ENCODE peak calls at places on chromosomes 12 and 14, in five cellular contexts. C is NT2/D1; A is CD8-positive, alpha-beta memory T cell; X is Panc1; K is mammary epithelial cell. P is an unnamed sample. For H3K36me3, H3K27me3 and H3K4me1, the result is how much of the 10 kb centered on the place peaks cover.

GRCh38 chr12:85004199-85004598 is 31.9 kb downstream of the TSPAN19 start:
- DNase-seq in C (no peak), A (no peak), X (no peak), K (no peak), P (no peak)

GRCh38 chr14:104135121-104135903 is 3.1 kb upstream of the KIF26A start:
- DNase-seq in C (peak), A (no peak), X (no peak), K (no peak), P (no peak)

GRCh38 chr14:50423529-50423928 is 26.8 kb upstream of the CDKL1 start:
- DNase-seq in C (no peak), A (no peak), X (no peak), K (no peak), P (no peak)

GRCh38 chr14:20278414-20278813 is 27.3 kb downstream of the TTC5 start:
- DNase-seq in C (no peak), A (no peak), X (no peak), K (peak), P (peak)

GRCh38 chr14:77212933-77213656 is 31.5 kb downstream of the TMEM63C start:
- DNase-seq in C (peak), A (no peak), X (peak), K (peak), P (no peak)

GRCh38 chr12:108939594-108939993 is 59.7 kb downstream of the DAO start:
- DNase-seq in C (peak), A (no peak), X (no peak), K (peak), P (no peak)

GRCh38 chr12:39230086-39230485 is 212.8 kb downstream of the KIF21A start:
- DNase-seq in C (no peak), A (no peak), X (no peak), K (peak), P (no peak)

GRCh38 chr14:58738876-58739275 is 101.1 kb downstream of the DACT1 start:
- DNase-seq in C (no peak), A (no peak), X (no peak), K (no peak), P (no peak)

GRCh38 chr12:5187136-5187535 is 143.5 kb downstream of the KCNA5 start:
- DNase-seq in C (no peak), A (no peak), X (no peak), K (no peak), P (no peak)

GRCh38 chr12:91732086-91732485 is 413.6 kb downstream of the BTG1 start:
- DNase-seq in C (no peak), A (no peak), X (no peak), K (peak), P (no peak)

GRCh38 chr12:14885718-14886201 is at the start of gene MGP:
- DNase-seq in C (no peak), A (no peak), X (no peak), K (peak), P (no peak)

GRCh38 chr12:24752763-24753462 is 196.0 kb downstream of the BCAT1 start:
- DNase-seq in C (no peak), A (no peak), X (no peak), K (no peak), P (no peak)

GRCh38 chr12:12799163-12799920 is 13.8 kb upstream of the DDX47 start:
- DNase-seq in C (peak), A (no peak), X (no peak), K (no peak), P (no peak)

GRCh38 chr12:128712622-128713021 is 111.1 kb downstream of the SLC15A4 start:
- DNase-seq in C (no peak), A (no peak), X (no peak), K (no peak), P (no peak)

GRCh38 chr14:91361236-91361811 is 56.3 kb downstream of the CCDC88C start:
- DNase-seq in C (no peak), A (no peak), X (no peak), K (peak), P (no peak)

GRCh38 chr12:122123761-122124145 is 45.2 kb downstream of the MLXIP start:
- DNase-seq in C (no peak), A (no peak), X (no peak), K (no peak), P (no peak)

GRCh38 chr12:95956557-95957145 is 13.5 kb downstream of the AMDHD1 start:
- DNase-seq in C (no peak), A (no peak), X (no peak), K (no peak), P (no peak)

GRCh38 chr12:22969521-22969920 is 344.6 kb downstream of the ETNK1 start:
- DNase-seq in C (no peak), A (no peak), X (no peak), K (no peak), P (no peak)

GRCh38 chr12:51955702-51956101 is 4.2 kb downstream of the ACVR1B start:
- DNase-seq in C (no peak), A (no peak), X (no peak), K (no peak), P (no peak)

GRCh38 chr14:80310950-80311349 is 99.6 kb upstream of the DIO2 start:
- DNase-seq in C (no peak), A (no peak), X (no peak), K (no peak), P (no peak)

GRCh38 chr14:104547998-104548700 is 31.4 kb upstream of the C14orf180 start:
- DNase-seq in C (no peak), A (no peak), X (no peak), K (no peak), P (no peak)

GRCh38 chr12:99611590-99611989 is 36.0 kb upstream of the GARIN6 start:
- DNase-seq in C (no peak), A (no peak), X (no peak), K (no peak), P (no peak)

GRCh38 chr14:22544881-22545420 is 44.1 kb downstream of the DAD1 start:
- DNase-seq in C (no peak), A (no peak), X (no peak), K (no peak), P (no peak)

GRCh38 chr12:94648578-94648977 is 1.8 kb downstream of the TMCC3 start:
- DNase-seq in C (no peak), A (no peak), X (no peak), K (peak), P (no peak)

GRCh38 chr12:57727758-57728395 is 10.7 kb downstream of the AGAP2 start:
- DNase-seq in C (no peak), A (no peak), X (no peak), K (no peak), P (no peak)

GRCh38 chr14:101476931-101477553 is 84.3 kb upstream of the DIO3 start:
- DNase-seq in C (peak), A (no peak), X (peak), K (no peak), P (no peak)

GRCh38 chr12:30837595-30837994 is 82.8 kb upstream of the CAPRIN2 start:
- DNase-seq in C (no peak), A (no peak), X (no peak), K (no peak), P (no peak)

GRCh38 chr12:51913071-51914033 is 6.0 kb downstream of the ACVRL1 start:
- DNase-seq in C (no peak), A (no peak), X (no peak), K (no peak), P (no peak)

GRCh38 chr14:22185191-22185590 is 403.8 kb downstream of the DAD1 start:
- DNase-seq in C (no peak), A (no peak), X (no peak), K (peak), P (no peak)

GRCh38 chr12:11730299-11731041 is 81.0 kb downstream of the ETV6 start:
- DNase-seq in C (no peak), A (no peak), X (no peak), K (peak), P (no peak)

GRCh38 chr12:123475256-123475703 is 17.3 kb downstream of the SNRNP35 start:
- DNase-seq in C (no peak), A (no peak), X (no peak), K (no peak), P (no peak)
- H3K36me3 ChIP-seq in C (half or more), A (under half), X (under half), K (under half), P (under half)

GRCh38 chr12:2341051-2341751 is 288.4 kb downstream of the CACNA1C start:
- DNase-seq in C (no peak), A (no peak), X (no peak), K (peak), P (no peak)
- H3K27me3 ChIP-seq in C (under half), A (under half), X (under half), K (under half), P (under half)

DNA sequence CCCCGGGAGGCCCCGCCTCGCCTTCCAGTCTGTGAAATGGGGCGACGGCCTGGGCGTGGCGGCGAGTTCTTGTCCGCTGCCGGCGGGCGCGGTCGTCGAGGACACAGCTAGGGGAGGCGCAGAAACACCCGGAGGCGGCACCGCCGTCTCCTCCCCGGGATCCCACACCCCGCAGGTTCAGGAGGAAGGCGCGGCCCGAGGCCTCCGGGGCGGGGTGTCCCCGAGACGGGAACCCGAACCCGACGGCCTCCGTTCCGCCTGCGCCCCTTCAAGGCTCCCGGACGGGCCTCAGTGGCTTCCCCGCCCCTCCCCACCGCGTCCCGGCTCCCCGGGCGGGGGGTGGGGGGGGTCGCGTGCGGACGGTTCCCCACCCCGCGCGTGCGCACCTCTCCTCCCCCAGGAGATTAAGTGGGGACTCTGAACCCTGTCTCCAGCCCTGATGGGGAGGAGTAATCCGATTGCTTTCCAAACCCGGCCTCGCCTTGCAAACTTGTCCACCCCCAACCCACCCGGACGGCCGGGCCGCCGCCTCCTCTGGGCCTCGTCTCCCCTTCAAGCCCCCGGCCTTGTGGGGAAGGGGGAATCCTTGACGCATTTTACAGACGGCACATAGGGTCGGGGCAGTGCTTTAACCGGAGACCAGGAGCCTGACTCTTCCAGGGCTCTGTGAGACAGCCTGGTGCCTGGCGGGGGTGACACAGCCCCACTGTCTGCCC is 35.3 kb upstream of the ANKRD9 start:
- DNase-seq in C (no peak), A (no peak), X (no peak), K (no peak), P (no peak)
- H3K4me1 ChIP-seq in C (under half), A (under half), X (under half), K (under half), P (under half)

GRCh38 chr12:111784953-111785352 is 18.2 kb downstream of the ALDH2 start:
- DNase-seq in C (no peak), A (no peak), X (no peak), K (no peak), P (no peak)
- H3K36me3 ChIP-seq in C (half or more), A (under half), X (under half), K (under half), P (under half)

GRCh38 chr14:32941668-32942065 is 3.0 kb downstream of the NPAS3 start:
- DNase-seq in C (no peak), A (no peak), X (no peak), K (no peak), P (no peak)
- H3K27me3 ChIP-seq in C (under half), A (under half), X (under half), K (under half), P (under half)